ENCODE peak calls at places on chromosomes 13 and 19, in ten cellular contexts. T is stimulated activated CD4-positive, alpha-beta T cell treated with anti-CD3 and anti-CD28 coated beads, Interleukin-15, amount 100 ng/mL, for 48 hours; C is AG10803; S is HT-29; E is activated CD4-positive, CD25-positive, alpha-beta regulatory T cell treated with anti-CD3 and anti-CD28 coated beads, Interleukin-2, amount 50 U/mL, for 72 hours; X is astrocyte of the spinal cord; H is GM23248; G is smooth muscle cell of the brain vasculature; A is GM18507; I is ELR. R is an unnamed sample.

GRCh38 chr19:6725513-6726231 is 5.2 kb upstream of the C3 start:
- DNase-seq in T (no peak), C (no peak), S (no peak), E (no peak), X (no peak), H (no peak), G (no peak), A (no peak), I (no peak), R (no peak)

GRCh38 chr13:30193279-30194234 is 113.8 kb downstream of the KATNAL1 start:
- DNase-seq in T (no peak), C (no peak), S (no peak), E (no peak), X (no peak), H (no peak), G (no peak), A (no peak), I (no peak), R (no peak)

GRCh38 chr19:51468545-51468920 is 9.8 kb upstream of the CEACAM18 start:
- DNase-seq in T (no peak), C (no peak), S (no peak), E (no peak), X (no peak), H (no peak), G (no peak), A (no peak), I (no peak), R (no peak)

GRCh38 chr19:47026156-47026555 is 6.5 kb downstream of the NPAS1 start:
- DNase-seq in T (no peak), C (no peak), S (no peak), E (no peak), X (no peak), H (no peak), G (no peak), A (no peak), I (no peak), R (no peak)

GRCh38 chr13:25833761-25834160 is 218.1 kb downstream of the SHISA2 start:
- DNase-seq in T (no peak), C (no peak), S (no peak), E (no peak), X (no peak), H (no peak), G (no peak), A (no peak), I (no peak), R (no peak)

GRCh38 chr19:47427241-47428176 is 8.2 kb upstream of the MEIS3 start:
- DNase-seq in T (peak), C (peak), S (peak), E (peak), X (peak), H (peak), G (no peak), A (peak), I (peak), R (no peak)

GRCh38 chr13:27943951-27944350 is 24.2 kb downstream of the PDX1 start:
- DNase-seq in T (no peak), C (no peak), S (no peak), E (no peak), X (no peak), H (no peak), G (no peak), A (no peak), I (no peak), R (no peak)

GRCh38 chr19:32822916-32823746 is 46.4 kb downstream of the SLC7A9 start:
- DNase-seq in T (no peak), C (no peak), S (no peak), E (no peak), X (no peak), H (no peak), G (no peak), A (no peak), I (no peak), R (no peak)

GRCh38 chr19:49362048-49362925 is at the start of gene TEAD2:
- DNase-seq in T (no peak), C (peak), S (peak), E (no peak), X (peak), H (peak), G (no peak), A (no peak), I (peak), R (no peak)

GRCh38 chr13:102800145-102801041 is 1.5 kb downstream of the BIVM start:
- DNase-seq in T (peak), C (peak), S (peak), E (peak), X (peak), H (peak), G (peak), A (peak), I (peak), R (peak)

GRCh38 chr19:53546766-53547541 is 9.0 kb downstream of the ZNF331 start:
- DNase-seq in T (no peak), C (no peak), S (no peak), E (no peak), X (no peak), H (no peak), G (no peak), A (no peak), I (no peak), R (no peak)

GRCh38 chr19:11540642-11541041 is 2.0 kb downstream of the CNN1 start:
- DNase-seq in T (no peak), C (no peak), S (no peak), E (no peak), X (no peak), H (no peak), G (no peak), A (no peak), I (no peak), R (no peak)

GRCh38 chr13:90696656-90697055 is 650.8 kb upstream of the MIR17HG start:
- DNase-seq in T (no peak), C (no peak), S (peak), E (no peak), X (peak), H (peak), G (no peak), A (no peak), I (peak), R (no peak)

GRCh38 chr19:30671622-30672051 is 299.5 kb downstream of the ZNF536 start:
- DNase-seq in T (no peak), C (peak), S (no peak), E (no peak), X (no peak), H (no peak), G (no peak), A (no peak), I (no peak), R (no peak)

GRCh38 chr13:74248477-74248876 is 114.3 kb upstream of the KLF12 start:
- DNase-seq in T (no peak), C (no peak), S (no peak), E (no peak), X (no peak), H (no peak), G (no peak), A (no peak), I (no peak), R (no peak)

GRCh38 chr19:46412983-46413261 is 442 bp downstream of the CCDC8 start:
- DNase-seq in T (no peak), C (no peak), S (no peak), E (no peak), X (no peak), H (peak), G (no peak), A (no peak), I (no peak), R (no peak)

GRCh38 chr19:39540333-39540673 is 342 bp upstream of the EID2 start:
- DNase-seq in T (no peak), C (no peak), S (no peak), E (no peak), X (no peak), H (no peak), G (no peak), A (no peak), I (no peak), R (no peak)

GRCh38 chr13:28313579-28313978 is 175.2 kb downstream of the PAN3 start:
- DNase-seq in T (no peak), C (peak), S (peak), E (no peak), X (no peak), H (peak), G (no peak), A (no peak), I (peak), R (no peak)

GRCh38 chr13:110841846-110842245 is 73.0 kb downstream of the ANKRD10 start:
- DNase-seq in T (no peak), C (no peak), S (no peak), E (no peak), X (no peak), H (peak), G (no peak), A (no peak), I (peak), R (no peak)

GRCh38 chr13:56378566-56378965 is 762.2 kb upstream of the PRR20A start:
- DNase-seq in T (no peak), C (no peak), S (no peak), E (no peak), X (no peak), H (no peak), G (no peak), A (no peak), I (no peak), R (no peak)

GRCh38 chr13:50805805-50806204 is 37.7 kb downstream of the DLEU7 start:
- DNase-seq in T (no peak), C (peak), S (peak), E (no peak), X (peak), H (peak), G (no peak), A (no peak), I (peak), R (no peak)

GRCh38 chr13:47549219-47549752 is 451.8 kb downstream of the SUCLA2 start:
- DNase-seq in T (no peak), C (peak), S (peak), E (no peak), X (peak), H (peak), G (no peak), A (no peak), I (peak), R (no peak)